ENCODE peak calls at places on chromosomes 5 and 9, in ten cellular contexts. C, M, B, H, Z, U, Y, V, L and J are unnamed samples. For H3K4me1, the result is how much of the 10 kb centered on the place peaks cover.

GRCh38 chr5:160260881-160261815 is 31.8 kb downstream of the FABP6 start:
- DNase-seq in M (no peak), L (no peak), U (peak), C (peak), B (peak), Z (no peak), Y (no peak), H (no peak), V (peak), J (no peak)

GRCh38 chr5:77145666-77146065 is 58.6 kb upstream of the ZBED3 start:
- DNase-seq in V (no peak), L (no peak), Z (no peak), B (no peak), U (no peak), Y (peak), H (no peak), C (no peak), M (no peak), J (no peak)

GRCh38 chr9:84397822-84398221 is 57.3 kb upstream of the SLC28A3 start:
- DNase-seq in Z (no peak), C (no peak), H (no peak), M (peak), B (no peak), V (no peak), Y (peak), L (no peak), U (peak), J (no peak)

GRCh38 chr5:167642779-167643517 is 648.5 kb upstream of the WWC1 start:
- DNase-seq in Y (peak), V (no peak), H (no peak), L (no peak), U (no peak), Z (no peak), C (no peak), B (no peak), M (no peak), J (no peak)

GRCh38 chr5:52787600-52788504 is at the start of the genes ITGA1 and PELO:
- DNase-seq in U (peak), Y (peak), M (peak), L (peak), V (peak), C (peak), Z (peak), B (peak), H (peak), J (no peak)

GRCh38 chr9:128034821-128035764 is 32.0 kb downstream of the NAIF1 start:
- DNase-seq in V (peak), B (peak), H (peak), Z (peak), L (peak), Y (peak), C (peak), U (peak), M (peak), J (peak)

GRCh38 chr5:119379096-119379495 is 23.3 kb downstream of the TNFAIP8 start:
- DNase-seq in U (no peak), H (no peak), L (no peak), Y (no peak), B (no peak), C (no peak), V (no peak), Z (no peak), M (no peak), J (no peak)

GRCh38 chr9:98533132-98533531 is 175.6 kb downstream of the GABBR2 start:
- DNase-seq in V (no peak), Z (no peak), M (no peak), U (no peak), Y (peak), H (no peak), L (no peak), C (no peak), B (no peak), J (no peak)

GRCh38 chr5:124677376-124677998 is 69.0 kb downstream of the ZNF608 start:
- DNase-seq in V (no peak), M (no peak), H (no peak), C (peak), Z (peak), Y (no peak), L (no peak), B (no peak), U (no peak), J (no peak)

GRCh38 chr5:92777421-92777820 is 803.6 kb downstream of the NR2F1-AS1 start:
- DNase-seq in M (peak), B (no peak), V (no peak), H (no peak), L (no peak), Y (no peak), C (no peak), Z (no peak), U (peak), J (no peak)

GRCh38 chr5:93186031-93186682 is 394.9 kb downstream of the NR2F1-AS1 start:
- DNase-seq in H (no peak), L (no peak), Z (no peak), U (no peak), C (no peak), Y (peak), V (no peak), M (no peak), B (no peak), J (no peak)

GRCh38 chr5:143495124-143495523 is 91.6 kb upstream of the NR3C1 start:
- DNase-seq in U (no peak), M (no peak), L (no peak), H (no peak), B (no peak), Y (peak), V (no peak), Z (no peak), C (no peak), J (no peak)

GRCh38 chr5:136249678-136250266 is 56.8 kb upstream of the SMIM32 start:
- DNase-seq in U (peak), H (peak), M (peak), Y (peak), Z (no peak), B (no peak), C (peak), V (peak), L (peak), J (no peak)

GRCh38 chr5:158821321-158821720 is 278.4 kb downstream of the EBF1 start:
- DNase-seq in U (no peak), C (no peak), Z (no peak), B (no peak), V (no peak), H (no peak), M (no peak), L (no peak), Y (no peak), J (no peak)

GRCh38 chr9:32942755-32943460 is 58.5 kb downstream of the APTX start:
- DNase-seq in Z (no peak), M (no peak), V (no peak), B (no peak), U (no peak), Y (no peak), L (no peak), H (no peak), C (no peak), J (no peak)

GRCh38 chr9:136554870-136555269 is 9.0 kb upstream of the NOTCH1 start:
- DNase-seq in V (no peak), U (no peak), H (no peak), B (no peak), M (no peak), Z (no peak), L (no peak), C (no peak), Y (no peak), J (no peak)

GRCh38 chr9:136553581-136553980 is 7.7 kb upstream of the NOTCH1 start:
- DNase-seq in V (no peak), L (no peak), Z (no peak), B (no peak), H (no peak), Y (no peak), M (no peak), C (no peak), U (no peak), J (no peak)

GRCh38 chr9:136550439-136551085 is 4.7 kb upstream of the NOTCH1 start:
- DNase-seq in V (no peak), Z (no peak), H (no peak), L (no peak), U (no peak), B (no peak), C (no peak), Y (no peak), M (no peak), J (no peak)

GRCh38 chr9:136551401-136552116 is 5.7 kb upstream of the NOTCH1 start:
- DNase-seq in B (no peak), Y (peak), V (peak), M (peak), C (peak), H (peak), L (no peak), U (peak), Z (peak), J (no peak)

DNA sequence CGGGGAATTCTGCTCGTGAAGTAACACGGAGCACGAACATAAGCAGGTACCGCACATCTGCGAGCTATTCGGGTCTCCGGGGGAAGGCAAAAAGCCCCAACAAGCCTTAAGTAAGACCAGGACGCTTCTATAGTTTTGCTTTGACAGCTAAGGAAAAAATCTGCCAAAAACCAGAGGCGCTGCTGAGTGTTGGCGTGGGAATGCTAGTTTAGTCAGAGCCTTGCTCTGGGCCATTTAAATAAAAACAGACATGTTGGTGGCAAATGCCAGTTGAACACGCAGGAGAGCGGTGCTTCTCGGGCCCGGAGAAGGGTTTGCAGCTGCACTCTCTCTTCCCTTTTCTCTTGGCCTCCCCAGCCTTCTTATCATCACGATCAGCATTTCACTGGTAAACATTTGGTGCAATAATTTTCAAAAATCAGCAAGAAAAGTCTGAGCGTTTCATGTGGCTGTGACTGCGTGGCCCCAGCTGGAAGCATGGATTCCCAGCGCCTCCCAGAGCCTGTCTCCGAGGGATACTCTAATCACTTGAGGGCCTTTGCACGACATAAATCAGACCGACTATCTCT is 6.4 kb upstream of the NOTCH1 start:
- DNase-seq in C (no peak), Z (no peak), B (no peak), L (no peak), Y (peak), H (no peak), M (peak), U (no peak), V (no peak), J (no peak)
- H3K4me1 ChIP-seq in C (under half), Z (half or more), B (half or more), L (half or more), Y (under half), H (under half), M (under half), U (under half), V (under half), J (under half)

GRCh38 chr9:37966443-37967271 is 62.7 kb upstream of the SLC25A51 start:
- DNase-seq in Y (no peak), V (no peak), B (peak), U (no peak), H (peak), L (no peak), Z (no peak), C (no peak), M (no peak), J (no peak)
- H3K4me1 ChIP-seq in Y (under half), V (under half), B (under half), U (under half), H (under half), L (under half), Z (under half), C (under half), M (under half), J (under half)

GRCh38 chr9:136090768-136091581 is 4.1 kb downstream of the NACC2 start:
- DNase-seq in Y (no peak), C (peak), U (no peak), M (no peak), V (peak), L (no peak), H (peak), B (peak), Z (peak), J (no peak)

GRCh38 chr9:136092741-136093140 is 2.3 kb downstream of the NACC2 start:
- DNase-seq in Y (no peak), U (no peak), B (no peak), C (peak), H (no peak), L (no peak), V (peak), M (no peak), Z (no peak), J (no peak)

GRCh38 chr9:136092353-136092650 is 2.8 kb downstream of the NACC2 start:
- DNase-seq in L (no peak), V (peak), M (no peak), B (no peak), Z (no peak), U (no peak), H (no peak), Y (no peak), C (peak), J (no peak)

GRCh38 chr9:136090060-136090735 is 4.9 kb downstream of the NACC2 start:
- DNase-seq in U (no peak), H (no peak), L (no peak), C (no peak), B (no peak), Y (no peak), M (no peak), Z (peak), V (peak), J (no peak)

DNA sequence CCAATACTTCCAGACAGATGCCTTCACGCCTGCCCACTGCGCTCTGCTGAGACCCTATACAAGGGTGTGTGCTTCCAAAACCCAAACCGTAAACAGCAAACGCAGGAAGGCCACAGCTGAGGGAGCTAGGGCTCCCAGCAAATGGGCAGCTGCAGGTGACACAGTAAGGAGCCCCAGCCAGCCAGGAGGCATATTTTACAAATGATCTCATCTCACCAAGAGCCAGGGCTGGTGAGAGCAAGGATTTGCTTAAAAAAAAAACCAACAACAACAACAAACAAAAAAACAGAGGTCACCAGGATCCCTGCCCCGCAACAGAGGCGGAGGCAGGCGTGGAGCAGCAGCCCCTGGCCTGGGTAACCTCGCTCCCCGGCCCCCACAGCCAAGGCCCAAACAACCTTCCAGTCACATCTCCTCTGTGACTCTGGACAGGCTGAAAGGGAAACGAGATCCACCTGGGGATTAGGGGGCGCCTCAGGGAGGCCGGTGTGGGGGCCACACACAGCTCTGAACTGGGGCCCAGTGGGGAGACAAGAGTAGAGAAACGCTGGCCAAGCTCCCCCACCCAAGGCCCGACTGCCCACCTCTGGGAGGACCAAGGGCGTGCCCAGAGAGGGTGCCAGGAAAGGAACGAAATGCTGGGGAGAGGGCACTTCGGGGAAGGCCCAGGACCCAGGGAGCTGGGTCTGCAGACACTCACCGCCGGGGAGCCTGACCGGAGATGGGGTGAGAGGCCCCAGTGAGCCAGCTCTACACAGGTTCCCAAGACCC is 3.3 kb downstream of the NACC2 start:
- DNase-seq in M (no peak), H (no peak), Z (no peak), U (peak), B (no peak), C (no peak), Y (peak), V (peak), L (no peak), J (no peak)
- H3K4me1 ChIP-seq in M (under half), H (under half), Z (half or more), U (under half), B (half or more), C (under half), Y (under half), V (half or more), L (under half), J (under half)

DNA sequence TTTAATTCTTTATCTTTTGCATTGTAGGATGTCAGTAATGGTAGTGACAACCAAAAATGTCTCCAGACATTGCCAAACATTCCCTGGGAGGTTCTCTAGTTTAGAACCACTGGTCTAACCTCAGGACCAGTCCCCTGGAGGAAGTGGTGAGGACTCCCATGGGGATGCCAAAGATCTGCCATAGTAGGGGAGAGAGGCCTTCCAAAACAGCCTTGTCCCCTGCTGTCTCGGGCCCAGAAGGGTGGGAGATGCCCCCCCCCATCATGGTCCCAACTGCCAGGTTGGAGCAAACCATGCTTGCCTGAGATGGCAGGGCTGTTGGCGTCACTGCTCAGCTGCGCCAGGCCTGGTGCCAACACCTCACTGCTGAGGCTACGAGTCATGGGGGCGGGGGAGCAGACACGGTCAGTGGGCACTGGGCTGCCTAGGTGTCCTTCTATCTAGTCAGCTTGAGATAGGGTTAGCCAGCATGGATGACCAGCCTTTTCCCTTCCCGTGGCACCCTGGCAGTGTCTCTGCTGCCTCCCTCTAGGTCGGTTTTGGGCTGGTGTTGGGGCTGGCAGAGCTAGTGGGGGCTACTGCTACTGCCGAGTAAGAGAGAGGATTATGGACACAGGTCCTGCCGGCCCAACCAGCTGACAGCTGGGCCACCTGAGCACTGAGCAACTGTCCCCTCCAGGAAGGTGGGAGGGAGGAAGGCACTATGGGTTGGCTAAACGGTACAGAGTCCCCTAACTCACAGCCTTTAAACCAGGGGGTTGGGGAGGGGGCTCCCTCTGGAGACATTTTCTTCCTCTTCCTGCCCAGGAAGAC is 8.3 kb upstream of the CXXC5 start:
- DNase-seq in L (no peak), H (no peak), U (no peak), C (peak), B (peak), Y (peak), Z (peak), V (peak), M (no peak), J (no peak)
- H3K4me1 ChIP-seq in L (under half), H (under half), U (under half), C (under half), B (half or more), Y (under half), Z (under half), V (under half), M (half or more), J (under half)

GRCh38 chr9:111186021-111186420 is 144.0 kb downstream of the OR2K2 start:
- DNase-seq in U (no peak), Y (no peak), V (no peak), B (no peak), H (no peak), M (no peak), C (no peak), L (no peak), Z (no peak), J (no peak)

GRCh38 chr9:111179577-111179976 is 141.3 kb upstream of the LPAR1 start:
- DNase-seq in M (no peak), V (peak), Z (peak), C (no peak), U (no peak), Y (no peak), H (no peak), L (no peak), B (no peak), J (no peak)

GRCh38 chr9:111178361-111179043 is 140.2 kb upstream of the LPAR1 start:
- DNase-seq in U (no peak), M (no peak), H (no peak), L (no peak), V (no peak), Y (peak), B (no peak), C (no peak), Z (no peak), J (no peak)

GRCh38 chr9:111176511-111176910 is 138.2 kb upstream of the LPAR1 start:
- DNase-seq in H (no peak), M (no peak), Y (no peak), C (no peak), U (no peak), L (no peak), Z (no peak), V (no peak), B (no peak), J (no peak)

DNA sequence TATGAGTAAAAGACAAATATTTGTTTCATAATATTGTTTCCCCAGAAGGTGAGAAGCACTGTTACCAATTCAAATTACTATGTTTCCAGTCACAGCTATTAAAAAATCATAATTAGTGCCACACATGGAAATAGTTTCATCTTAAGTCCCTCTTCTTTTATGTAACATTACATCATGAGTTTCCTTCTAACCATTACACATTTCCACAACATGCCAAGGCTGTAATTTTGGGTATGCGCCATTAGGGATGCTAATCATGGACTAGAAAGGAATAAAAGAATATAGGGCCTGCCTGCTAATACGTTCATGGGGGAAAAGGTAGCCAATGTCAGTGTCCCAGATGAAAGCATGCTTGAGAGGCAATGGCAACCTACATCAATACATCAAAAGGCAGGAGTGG is 142.5 kb upstream of the LPAR1 start:
- DNase-seq in H (no peak), U (no peak), C (no peak), V (no peak), Y (peak), M (no peak), B (no peak), Z (no peak), L (no peak), J (no peak)
- H3K4me1 ChIP-seq in H (under half), U (under half), C (under half), V (under half), Y (under half), M (under half), B (under half), Z (under half), L (under half), J (under half)